ENCODE peak calls at places on chromosomes 12 and 14, in seven cellular contexts. Y, R, H, A, F, T and K are unnamed samples.

GRCh38 chr12:64566122-64566521 is 44.2 kb upstream of the RASSF3 start:
- DNase-seq in Y (no peak), A (no peak), R (no peak), F (no peak), H (peak; percentile 47), T (no peak), K (no peak)

GRCh38 chr12:120067901-120068300 is 48.7 kb downstream of the RAB35 start:
- DNase-seq in A (no peak), R (no peak), F (no peak), Y (no peak), H (no peak), T (no peak), K (no peak)

GRCh38 chr14:95585971-95586620 is 51.2 kb downstream of the GLRX5 start:
- DNase-seq in A (no peak), H (no peak), R (no peak), T (no peak), Y (no peak), F (no peak), K (no peak)

GRCh38 chr14:53896773-53897172 is 59.9 kb downstream of the BMP4 start:
- DNase-seq in A (no peak), T (no peak), F (no peak), H (peak; percentile 78), Y (no peak), R (no peak), K (no peak)

GRCh38 chr12:113436993-113437728 is 15.0 kb downstream of the SDSL start:
- DNase-seq in R (no peak), T (no peak), A (no peak), Y (no peak), F (no peak), H (no peak), K (no peak)

GRCh38 chr14:95514131-95515079 is 2.0 kb downstream of the SYNE3 start:
- DNase-seq in F (peak; percentile 46), T (no peak), A (no peak), H (no peak), Y (no peak), R (no peak), K (no peak)

GRCh38 chr12:29032431-29032830 is 116.6 kb upstream of the FAR2 start:
- DNase-seq in R (no peak), Y (no peak), T (no peak), F (no peak), A (no peak), H (no peak), K (no peak)

GRCh38 chr14:99441918-99442317 is 38.7 kb downstream of the SETD3 start:
- DNase-seq in T (no peak), H (no peak), A (no peak), Y (no peak), F (no peak), R (no peak), K (no peak)

GRCh38 chr14:73633115-73633514 is 11.7 kb upstream of the DNAL1 start:
- DNase-seq in Y (no peak), H (no peak), T (no peak), R (no peak), F (no peak), A (no peak), K (no peak)

GRCh38 chr14:91649930-91650329 is 82.0 kb downstream of the CATSPERB start:
- DNase-seq in A (no peak), H (peak; percentile 49), F (no peak), Y (no peak), T (no peak), R (no peak), K (no peak)

GRCh38 chr12:113359939-113360748 is 1.8 kb downstream of the PLBD2 start:
- DNase-seq in H (no peak), T (no peak), Y (no peak), A (no peak), F (peak; percentile 67), R (no peak), K (no peak)

GRCh38 chr12:6367969-6368892 is 7.1 kb downstream of the SCNN1A start:
- DNase-seq in R (no peak), H (no peak), F (peak; percentile 36), A (no peak), Y (no peak), T (no peak), K (no peak)

GRCh38 chr12:102394200-102394599 is 86.2 kb downstream of the IGF1 start:
- DNase-seq in F (no peak), T (no peak), R (no peak), Y (no peak), A (no peak), H (no peak), K (no peak)

GRCh38 chr12:79451365-79451764 is 239.4 kb downstream of the PAWR start:
- DNase-seq in A (no peak), T (no peak), Y (no peak), F (no peak), R (no peak), H (no peak), K (no peak)

GRCh38 chr14:49880267-49881064 is 12.4 kb upstream of the ARF6 start:
- DNase-seq in H (no peak), T (no peak), R (no peak), F (no peak), Y (no peak), A (no peak), K (no peak)

GRCh38 chr14:95891742-95892141 is 15.1 kb downstream of the TUNAR start:
- DNase-seq in A (no peak), F (no peak), R (no peak), H (peak; percentile 75), T (no peak), Y (peak; percentile 10), K (peak; percentile 6)

GRCh38 chr14:53409974-53410373 is 256.9 kb upstream of the DDHD1 start:
- DNase-seq in A (no peak), T (no peak), Y (no peak), R (no peak), H (peak; percentile 71), F (no peak), K (no peak)

GRCh38 chr12:123085730-123086487 is 65.0 kb downstream of the PITPNM2 start:
- DNase-seq in H (peak; percentile 32), F (peak; percentile 67), Y (no peak), T (peak; percentile 68), R (no peak), A (no peak), K (peak; percentile 78)

DNA sequence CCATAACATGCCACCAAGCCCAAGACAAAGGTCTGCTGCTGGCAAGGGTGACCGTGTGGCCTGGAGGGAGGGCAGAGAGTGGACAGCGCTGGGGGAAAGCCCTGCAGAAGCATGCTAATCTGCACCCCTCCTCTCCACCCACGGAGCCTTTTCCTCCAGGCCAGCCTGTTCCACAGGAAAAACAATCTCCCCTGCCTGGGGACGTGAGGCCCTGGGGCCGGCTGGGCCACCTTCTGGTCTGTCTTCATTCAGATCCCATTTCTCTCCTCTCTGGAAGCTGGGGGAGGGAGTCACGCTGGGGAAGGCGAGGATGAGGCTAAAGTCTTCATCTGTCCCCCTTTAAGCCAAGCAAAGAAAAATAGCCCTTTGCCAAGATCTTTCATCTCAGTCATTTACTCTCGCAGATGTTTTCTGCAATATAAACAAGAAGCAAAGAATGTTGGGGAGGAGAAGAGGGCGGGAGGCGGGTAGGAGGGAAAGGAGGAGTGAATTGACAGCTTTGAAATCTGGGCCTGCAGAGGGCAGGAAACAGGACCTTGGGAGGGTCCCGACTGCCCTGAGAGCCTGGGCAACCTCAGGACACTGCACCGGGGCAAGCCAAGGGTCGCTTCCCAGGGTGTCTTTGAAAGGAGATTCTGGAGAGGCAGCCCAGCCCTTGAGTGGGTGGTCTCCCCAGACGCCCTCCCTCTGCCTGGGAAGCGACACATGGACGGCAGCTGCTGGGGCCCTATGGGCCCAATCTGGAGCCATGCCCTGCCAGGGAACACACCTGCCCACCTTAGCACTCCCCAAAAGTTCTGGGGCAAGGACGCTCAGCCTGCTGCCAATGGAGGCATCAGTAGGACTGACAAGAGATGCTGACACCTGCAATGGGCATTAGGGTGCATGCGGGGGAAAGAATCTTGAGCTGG is 133.6 kb downstream of the ZFP36L1 start:
- DNase-seq in Y (no peak), R (no peak), A (no peak), F (no peak), H (peak; percentile 61), T (no peak), K (no peak)
- H3K27ac ChIP-seq in Y (no peak overlapping the region), R (peak overlapping the region; percentile 95), A (no peak overlapping the region), F (no peak overlapping the region), H (peak overlapping the region; percentile 65), T (peak overlapping the region; percentile 74), K (no peak overlapping the region)

DNA sequence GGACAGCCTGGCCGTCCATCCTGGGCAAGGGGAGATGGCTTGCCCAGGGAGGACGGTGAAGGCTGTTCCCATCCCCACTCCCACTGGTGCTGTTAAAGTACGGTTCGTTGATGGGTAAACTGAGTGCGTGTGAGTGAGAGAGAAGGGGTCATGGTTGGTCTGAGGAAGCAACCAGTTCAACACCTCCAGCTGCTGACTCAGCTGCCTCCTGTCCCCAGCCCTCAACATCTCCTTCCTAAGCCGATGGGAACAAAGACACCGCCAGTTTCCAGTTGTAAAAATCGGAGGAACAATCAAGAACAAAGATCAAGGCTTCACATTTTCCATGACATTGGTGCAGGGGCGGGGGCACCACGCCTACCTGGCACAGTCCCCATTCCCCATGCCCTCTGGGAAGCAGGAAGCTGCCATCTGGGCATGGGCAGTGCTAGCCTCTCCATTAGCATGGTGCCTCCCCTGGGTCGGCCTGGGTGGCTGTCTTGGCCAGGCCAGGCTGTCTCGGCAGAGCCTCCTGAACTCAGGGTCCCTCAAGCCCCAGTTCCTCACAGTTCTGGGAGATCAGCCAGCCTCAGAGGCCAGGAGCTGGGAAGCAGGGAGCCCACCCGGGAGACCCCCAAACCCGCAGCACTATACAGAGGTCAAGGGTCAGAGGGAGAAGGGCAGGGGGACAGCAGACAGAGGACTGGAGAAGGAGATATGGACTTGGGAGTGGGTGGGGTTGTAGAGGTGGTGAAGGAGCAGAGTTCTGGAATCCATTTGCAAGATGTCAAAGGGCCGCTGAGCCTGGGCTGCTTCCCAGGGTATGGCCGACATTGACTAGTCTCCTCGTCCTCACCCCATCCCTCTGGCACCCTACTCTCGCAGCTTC is 19.7 kb upstream of the TMEM106C start:
- DNase-seq in A (no peak), F (no peak), H (no peak), R (peak; percentile 46), Y (no peak), T (no peak), K (no peak)
- H3K27ac ChIP-seq in A (no peak overlapping the region), F (no peak overlapping the region), H (no peak overlapping the region), R (no peak overlapping the region), Y (no peak overlapping the region), T (no peak overlapping the region), K (no peak overlapping the region)

GRCh38 chr12:31658743-31659086 is 773 bp upstream of the ETFBKMT start:
- DNase-seq in H (no peak), A (no peak), F (no peak), Y (no peak), R (no peak), T (no peak), K (no peak)
- H3K27ac ChIP-seq in H (peak overlapping the region; percentile 32), A (peak overlapping the region; percentile 93), F (peak overlapping the region; percentile 27), Y (peak overlapping the region; percentile 93), R (peak overlapping the region; percentile 94), T (peak overlapping the region; percentile 97), K (peak overlapping the region; percentile 93)

DNA sequence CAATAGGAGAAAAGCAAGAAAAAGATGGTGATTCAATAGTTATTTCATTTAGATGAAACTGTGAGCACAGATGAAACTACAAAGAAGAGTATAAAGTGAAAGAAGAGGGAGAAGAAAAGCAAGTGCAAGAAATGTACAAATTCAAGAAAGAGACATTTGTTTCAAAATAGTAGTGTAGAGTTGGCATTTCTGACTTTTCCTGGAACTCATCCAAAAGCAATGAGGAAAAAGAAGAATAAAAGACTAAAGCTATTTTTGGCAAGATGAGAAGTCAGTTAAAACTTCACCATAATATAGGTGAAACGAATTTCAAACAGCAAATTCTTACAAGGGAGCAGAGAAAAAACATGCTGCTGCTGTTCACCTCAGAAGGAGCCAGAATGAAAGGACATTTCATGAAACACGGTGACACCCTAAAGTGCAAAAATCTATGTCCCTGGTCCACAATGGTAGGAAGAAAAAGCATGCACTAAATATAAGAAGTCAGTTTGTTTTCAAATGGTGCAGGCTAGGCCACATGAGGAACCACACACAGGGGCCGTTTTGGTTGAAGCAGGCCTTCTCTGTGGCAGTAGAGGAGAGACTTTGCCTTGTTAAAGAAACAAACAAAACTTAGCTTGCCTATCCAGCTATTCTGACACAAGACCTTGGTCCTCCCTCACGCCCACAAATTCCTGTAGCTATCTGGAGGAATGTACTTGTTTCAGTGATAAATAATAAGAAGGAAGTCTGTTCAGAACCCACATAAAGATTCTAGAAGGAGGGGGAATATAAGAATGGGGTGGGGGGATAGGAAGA is 11.1 kb upstream of the CMAS start:
- DNase-seq in R (no peak), A (no peak), H (peak; percentile 30), T (no peak), Y (no peak), F (no peak), K (no peak)
- H3K27ac ChIP-seq in R (peak overlapping the region; percentile 19), A (no peak overlapping the region), H (no peak overlapping the region), T (no peak overlapping the region), Y (no peak overlapping the region), F (peak overlapping the region; percentile 81), K (no peak overlapping the region)